ENCODE peak calls at places on chromosomes 5 and 9, in four cellular contexts. K is sciatic nerve; L is NCI-H446; Q is stimulated activated naive B cell treated with anti-CD40 and anti-IgM and Interleukin-4, amounts not matched to agents 10 μg/mL and 1 μg/mL and 100 μg/mL, for 72 hours. G is an unnamed sample.

GRCh38 chr9:81559741-81560140 is 129.6 kb downstream of the TLE1 start:
- DNase-seq in K (no peak), L (no peak), Q (no peak), G (no peak)

GRCh38 chr5:67702008-67702407 is 505.4 kb upstream of the CD180 start:
- DNase-seq in Q (no peak), L (no peak), K (no peak), G (no peak)

GRCh38 chr9:115891929-115892328 is 261.7 kb upstream of the PAPPA start:
- DNase-seq in K (no peak), Q (no peak), L (no peak), G (no peak)

GRCh38 chr5:53963958-53964357 is 346.4 kb downstream of the ARL15 start:
- DNase-seq in K (no peak), L (no peak), Q (no peak), G (no peak)

GRCh38 chr5:149962040-149962439 is 1.5 kb downstream of the SLC26A2 start:
- DNase-seq in Q (no peak), L (peak; percentile 61), K (no peak), G (no peak)

GRCh38 chr9:81396528-81396927 is 292.8 kb downstream of the TLE1 start:
- DNase-seq in L (no peak), K (no peak), Q (no peak), G (no peak)

GRCh38 chr5:179309751-179310320 is 35.4 kb downstream of the ADAMTS2 start:
- DNase-seq in K (peak; percentile 26), Q (no peak), L (no peak), G (peak; percentile 1)

GRCh38 chr5:81850494-81850893 is 99.6 kb upstream of the SSBP2 start:
- DNase-seq in L (no peak), K (no peak), Q (no peak), G (no peak)

GRCh38 chr5:178078197-178078995 is 34.9 kb upstream of the N4BP3 start:
- DNase-seq in Q (no peak), K (no peak), L (no peak), G (no peak)

GRCh38 chr5:58629190-58630159 is 46.6 kb downstream of the RAB3C start:
- DNase-seq in Q (no peak), L (peak; percentile 4), K (no peak), G (no peak)

GRCh38 chr5:59685806-59686205 is 207.7 kb downstream of the PDE4D start:
- DNase-seq in L (peak; percentile 96), K (no peak), Q (no peak), G (no peak)

GRCh38 chr9:83706703-83707517 is 848 bp downstream of the UBQLN1 start:
- DNase-seq in K (peak; percentile 66), L (no peak), Q (peak; percentile 37), G (peak; percentile 30)